ENCODE peak calls at places on chromosomes 3 and 15, in eight cellular contexts. One of them, this sample, is unnamed.

GRCh38 chr3:46496745-46497555 is 826 bp upstream of the RTP3 start:
- DNase-seq in suprapubic skin: no peak
- DNase-seq in HepG2: no peak
- DNase-seq in upper lobe of left lung: no peak
- DNase-seq in left lung: no peak
- DNase-seq in effector memory CD4-positive, alpha-beta T cell: peak; percentile 15
- DNase-seq in fibroblast of lung: peak; percentile 20
- DNase-seq in spleen: no peak
- DNase-seq in this sample: peak; percentile 24

GRCh38 chr3:9986230-9986725 is 363 bp downstream of the EMC3 start:
- DNase-seq in suprapubic skin: no peak
- DNase-seq in HepG2: no peak
- DNase-seq in spleen: no peak
- DNase-seq in left lung: no peak
- DNase-seq in effector memory CD4-positive, alpha-beta T cell: no peak
- DNase-seq in upper lobe of left lung: no peak
- DNase-seq in fibroblast of lung: no peak
- DNase-seq in this sample: no peak

GRCh38 chr3:6468589-6468988 is 392.3 kb upstream of the GRM7 start:
- DNase-seq in HepG2: no peak
- DNase-seq in spleen: no peak
- DNase-seq in suprapubic skin: no peak
- DNase-seq in fibroblast of lung: no peak
- DNase-seq in left lung: peak; percentile 11
- DNase-seq in effector memory CD4-positive, alpha-beta T cell: no peak
- DNase-seq in upper lobe of left lung: no peak
- DNase-seq in this sample: no peak

GRCh38 chr3:168248383-168249047 is 152.8 kb upstream of the GOLIM4 start:
- DNase-seq in fibroblast of lung: peak; percentile 58
- DNase-seq in HepG2: no peak
- DNase-seq in effector memory CD4-positive, alpha-beta T cell: no peak
- DNase-seq in suprapubic skin: no peak
- DNase-seq in upper lobe of left lung: peak; percentile 79
- DNase-seq in left lung: peak; percentile 82
- DNase-seq in spleen: peak; percentile 59
- DNase-seq in this sample: no peak

GRCh38 chr15:68511073-68511991 is 67.5 kb upstream of the CORO2B start:
- DNase-seq in HepG2: no peak
- DNase-seq in effector memory CD4-positive, alpha-beta T cell: no peak
- DNase-seq in fibroblast of lung: peak; percentile 48
- DNase-seq in suprapubic skin: peak; percentile 48
- DNase-seq in left lung: no peak
- DNase-seq in spleen: no peak
- DNase-seq in upper lobe of left lung: no peak
- DNase-seq in this sample: no peak

GRCh38 chr3:44125241-44125640 is 116.4 kb upstream of the TOPAZ1 start:
- DNase-seq in fibroblast of lung: peak; percentile 11
- DNase-seq in HepG2: no peak
- DNase-seq in suprapubic skin: no peak
- DNase-seq in upper lobe of left lung: no peak
- DNase-seq in effector memory CD4-positive, alpha-beta T cell: no peak
- DNase-seq in spleen: no peak
- DNase-seq in left lung: no peak
- DNase-seq in this sample: no peak

GRCh38 chr3:109275702-109276293 is 40.5 kb downstream of the DPPA2 start:
- DNase-seq in spleen: no peak
- DNase-seq in fibroblast of lung: peak; percentile 65
- DNase-seq in suprapubic skin: no peak
- DNase-seq in upper lobe of left lung: no peak
- DNase-seq in left lung: no peak
- DNase-seq in effector memory CD4-positive, alpha-beta T cell: no peak
- DNase-seq in HepG2: peak; percentile 42
- DNase-seq in this sample: no peak

GRCh38 chr3:140834266-140835037 is 107.2 kb upstream of the SLC25A36 start:
- DNase-seq in fibroblast of lung: no peak
- DNase-seq in spleen: no peak
- DNase-seq in HepG2: no peak
- DNase-seq in effector memory CD4-positive, alpha-beta T cell: no peak
- DNase-seq in suprapubic skin: no peak
- DNase-seq in upper lobe of left lung: no peak
- DNase-seq in left lung: no peak
- DNase-seq in this sample: no peak

GRCh38 chr3:69032137-69032536 is 18.7 kb upstream of the EOGT start:
- DNase-seq in upper lobe of left lung: no peak
- DNase-seq in effector memory CD4-positive, alpha-beta T cell: no peak
- DNase-seq in HepG2: no peak
- DNase-seq in left lung: no peak
- DNase-seq in fibroblast of lung: no peak
- DNase-seq in suprapubic skin: no peak
- DNase-seq in spleen: no peak
- DNase-seq in this sample: no peak

GRCh38 chr3:106829206-106829605 is 548.0 kb upstream of the CCDC54 start:
- DNase-seq in HepG2: no peak
- DNase-seq in suprapubic skin: no peak
- DNase-seq in fibroblast of lung: no peak
- DNase-seq in spleen: no peak
- DNase-seq in upper lobe of left lung: no peak
- DNase-seq in left lung: no peak
- DNase-seq in effector memory CD4-positive, alpha-beta T cell: no peak
- DNase-seq in this sample: no peak

GRCh38 chr3:132486086-132486485 is 68.8 kb downstream of the DNAJC13 start:
- DNase-seq in suprapubic skin: no peak
- DNase-seq in effector memory CD4-positive, alpha-beta T cell: no peak
- DNase-seq in upper lobe of left lung: no peak
- DNase-seq in HepG2: no peak
- DNase-seq in spleen: no peak
- DNase-seq in fibroblast of lung: peak; percentile 83
- DNase-seq in left lung: no peak
- DNase-seq in this sample: no peak

GRCh38 chr15:64466408-64467116 is 6.2 kb downstream of the ZNF609 start:
- DNase-seq in left lung: no peak
- DNase-seq in spleen: no peak
- DNase-seq in fibroblast of lung: no peak
- DNase-seq in upper lobe of left lung: no peak
- DNase-seq in HepG2: no peak
- DNase-seq in suprapubic skin: no peak
- DNase-seq in effector memory CD4-positive, alpha-beta T cell: no peak
- DNase-seq in this sample: no peak

GRCh38 chr15:66831801-66832390 is 129.9 kb downstream of the SMAD6 start:
- DNase-seq in upper lobe of left lung: peak; percentile 38
- DNase-seq in effector memory CD4-positive, alpha-beta T cell: no peak
- DNase-seq in left lung: no peak
- DNase-seq in fibroblast of lung: no peak
- DNase-seq in spleen: peak; percentile 60
- DNase-seq in suprapubic skin: peak; percentile 44
- DNase-seq in HepG2: no peak
- DNase-seq in this sample: no peak

GRCh38 chr15:73950479-73951043 is 24.3 kb downstream of the LOXL1 start:
- DNase-seq in left lung: no peak
- DNase-seq in fibroblast of lung: no peak
- DNase-seq in HepG2: no peak
- DNase-seq in upper lobe of left lung: no peak
- DNase-seq in suprapubic skin: no peak
- DNase-seq in effector memory CD4-positive, alpha-beta T cell: no peak
- DNase-seq in spleen: peak; percentile 56
- DNase-seq in this sample: no peak

GRCh38 chr15:96350321-96350720 is 19.8 kb downstream of the NR2F2 start:
- DNase-seq in upper lobe of left lung: no peak
- DNase-seq in effector memory CD4-positive, alpha-beta T cell: no peak
- DNase-seq in spleen: no peak
- DNase-seq in left lung: no peak
- DNase-seq in suprapubic skin: no peak
- DNase-seq in fibroblast of lung: no peak
- DNase-seq in HepG2: no peak
- DNase-seq in this sample: no peak

GRCh38 chr3:29281265-29282228 is 676 bp downstream of the RBMS3 start:
- DNase-seq in fibroblast of lung: peak; percentile 67
- DNase-seq in upper lobe of left lung: no peak
- DNase-seq in HepG2: no peak
- DNase-seq in left lung: no peak
- DNase-seq in effector memory CD4-positive, alpha-beta T cell: no peak
- DNase-seq in spleen: no peak
- DNase-seq in suprapubic skin: no peak
- DNase-seq in this sample: no peak

GRCh38 chr3:172143739-172144497 is 104.5 kb downstream of the FNDC3B start:
- DNase-seq in suprapubic skin: no peak
- DNase-seq in effector memory CD4-positive, alpha-beta T cell: no peak
- DNase-seq in upper lobe of left lung: no peak
- DNase-seq in fibroblast of lung: no peak
- DNase-seq in spleen: no peak
- DNase-seq in HepG2: no peak
- DNase-seq in left lung: no peak
- DNase-seq in this sample: no peak

GRCh38 chr3:74267583-74268184 is 346.8 kb downstream of the CNTN3 start:
- DNase-seq in spleen: no peak
- DNase-seq in left lung: no peak
- DNase-seq in effector memory CD4-positive, alpha-beta T cell: no peak
- DNase-seq in fibroblast of lung: peak; percentile 81
- DNase-seq in upper lobe of left lung: no peak
- DNase-seq in HepG2: peak; percentile 40
- DNase-seq in suprapubic skin: no peak
- DNase-seq in this sample: no peak

GRCh38 chr3:165503346-165503745 is 307.2 kb upstream of the SLITRK3 start:
- DNase-seq in effector memory CD4-positive, alpha-beta T cell: no peak
- DNase-seq in spleen: no peak
- DNase-seq in HepG2: no peak
- DNase-seq in fibroblast of lung: no peak
- DNase-seq in upper lobe of left lung: no peak
- DNase-seq in suprapubic skin: no peak
- DNase-seq in left lung: no peak
- DNase-seq in this sample: no peak

GRCh38 chr3:62318752-62319569 is 54.4 kb downstream of the FEZF2 start:
- DNase-seq in upper lobe of left lung: peak; percentile 98
- DNase-seq in spleen: peak; percentile 88
- DNase-seq in suprapubic skin: peak; percentile 90
- DNase-seq in effector memory CD4-positive, alpha-beta T cell: peak; percentile 32
- DNase-seq in HepG2: peak; percentile 3
- DNase-seq in left lung: peak; percentile 90
- DNase-seq in fibroblast of lung: peak; percentile 86
- DNase-seq in this sample: peak; percentile 43

GRCh38 chr3:41260063-41260450 is 60.8 kb downstream of the CTNNB1 start:
- DNase-seq in fibroblast of lung: no peak
- DNase-seq in upper lobe of left lung: no peak
- DNase-seq in suprapubic skin: no peak
- DNase-seq in effector memory CD4-positive, alpha-beta T cell: no peak
- DNase-seq in left lung: no peak
- DNase-seq in HepG2: no peak
- DNase-seq in spleen: no peak
- DNase-seq in this sample: no peak

GRCh38 chr3:41265011-41265545 is 65.8 kb downstream of the CTNNB1 start:
- DNase-seq in effector memory CD4-positive, alpha-beta T cell: no peak
- DNase-seq in upper lobe of left lung: peak; percentile 54
- DNase-seq in spleen: no peak
- DNase-seq in left lung: peak; percentile 63
- DNase-seq in HepG2: no peak
- DNase-seq in suprapubic skin: no peak
- DNase-seq in fibroblast of lung: peak; percentile 61
- DNase-seq in this sample: no peak

GRCh38 chr3:41267975-41268640 is 68.8 kb downstream of the CTNNB1 start:
- DNase-seq in suprapubic skin: no peak
- DNase-seq in spleen: no peak
- DNase-seq in upper lobe of left lung: no peak
- DNase-seq in left lung: no peak
- DNase-seq in effector memory CD4-positive, alpha-beta T cell: no peak
- DNase-seq in fibroblast of lung: peak; percentile 96
- DNase-seq in HepG2: peak; percentile 96
- DNase-seq in this sample: no peak

GRCh38 chr3:41265823-41266273 is 66.5 kb downstream of the CTNNB1 start:
- DNase-seq in left lung: no peak
- DNase-seq in fibroblast of lung: peak; percentile 74
- DNase-seq in HepG2: peak; percentile 96
- DNase-seq in effector memory CD4-positive, alpha-beta T cell: no peak
- DNase-seq in spleen: no peak
- DNase-seq in suprapubic skin: no peak
- DNase-seq in upper lobe of left lung: no peak
- DNase-seq in this sample: no peak
- H3K27ac ChIP-seq in left lung: no peak overlapping the region
- H3K27ac ChIP-seq in fibroblast of lung: no peak overlapping the region
- H3K27ac ChIP-seq in HepG2: peak overlapping the region; percentile 81
- H3K27ac ChIP-seq in effector memory CD4-positive, alpha-beta T cell: no peak overlapping the region
- H3K27ac ChIP-seq in spleen: no peak overlapping the region
- H3K27ac ChIP-seq in suprapubic skin: no peak overlapping the region
- H3K27ac ChIP-seq in upper lobe of left lung: no peak overlapping the region
- H3K27ac ChIP-seq in this sample: no peak overlapping the region

GRCh38 chr15:98673133-98673532 is 24.8 kb downstream of the IGF1R start:
- DNase-seq in fibroblast of lung: no peak
- DNase-seq in effector memory CD4-positive, alpha-beta T cell: no peak
- DNase-seq in upper lobe of left lung: no peak
- DNase-seq in HepG2: peak; percentile 43
- DNase-seq in left lung: no peak
- DNase-seq in suprapubic skin: no peak
- DNase-seq in spleen: no peak
- DNase-seq in this sample: no peak
- H3K4me1 ChIP-seq in fibroblast of lung: peaks cover 30% of the 10 kb centered on the region
- H3K4me1 ChIP-seq in effector memory CD4-positive, alpha-beta T cell: no peaks in the 10 kb centered on the region
- H3K4me1 ChIP-seq in upper lobe of left lung: peaks cover 20% of the 10 kb centered on the region
- H3K4me1 ChIP-seq in HepG2: peaks cover 97% of the 10 kb centered on the region
- H3K4me1 ChIP-seq in left lung: peaks cover 11% of the 10 kb centered on the region
- H3K4me1 ChIP-seq in suprapubic skin: peaks cover 47% of the 10 kb centered on the region
- H3K4me1 ChIP-seq in spleen: peaks cover 26% of the 10 kb centered on the region
- H3K4me1 ChIP-seq in this sample: peaks cover 30% of the 10 kb centered on the region

GRCh38 chr15:34865531-34865930 is 70.2 kb upstream of the ACTC1 start:
- DNase-seq in spleen: no peak
- DNase-seq in upper lobe of left lung: no peak
- DNase-seq in suprapubic skin: no peak
- DNase-seq in left lung: no peak
- DNase-seq in fibroblast of lung: no peak
- DNase-seq in effector memory CD4-positive, alpha-beta T cell: no peak
- DNase-seq in HepG2: no peak
- DNase-seq in this sample: no peak
- H3K36me3 ChIP-seq in spleen: peaks cover 69% of the 10 kb centered on the region
- H3K36me3 ChIP-seq in upper lobe of left lung: no peaks in the 10 kb centered on the region
- H3K36me3 ChIP-seq in suprapubic skin: peaks cover 66% of the 10 kb centered on the region
- H3K36me3 ChIP-seq in left lung: no peaks in the 10 kb centered on the region
- H3K36me3 ChIP-seq in fibroblast of lung: peaks cover 4% of the 10 kb centered on the region
- H3K36me3 ChIP-seq in effector memory CD4-positive, alpha-beta T cell: peaks cover 53% of the 10 kb centered on the region
- H3K36me3 ChIP-seq in HepG2: peaks cover 14% of the 10 kb centered on the region
- H3K36me3 ChIP-seq in this sample: peaks cover 28% of the 10 kb centered on the region

GRCh38 chr15:77063249-77063648 is 7.7 kb downstream of the TSPAN3 start:
- DNase-seq in spleen: no peak
- DNase-seq in fibroblast of lung: no peak
- DNase-seq in left lung: no peak
- DNase-seq in effector memory CD4-positive, alpha-beta T cell: no peak
- DNase-seq in HepG2: no peak
- DNase-seq in upper lobe of left lung: no peak
- DNase-seq in suprapubic skin: no peak
- DNase-seq in this sample: no peak

GRCh38 chr15:77058468-77058867 is 12.4 kb downstream of the TSPAN3 start:
- DNase-seq in suprapubic skin: no peak
- DNase-seq in HepG2: no peak
- DNase-seq in effector memory CD4-positive, alpha-beta T cell: no peak
- DNase-seq in spleen: no peak
- DNase-seq in upper lobe of left lung: no peak
- DNase-seq in left lung: no peak
- DNase-seq in fibroblast of lung: no peak
- DNase-seq in this sample: no peak

GRCh38 chr15:77059761-77060345 is 11.1 kb downstream of the TSPAN3 start:
- DNase-seq in upper lobe of left lung: no peak
- DNase-seq in HepG2: no peak
- DNase-seq in suprapubic skin: no peak
- DNase-seq in effector memory CD4-positive, alpha-beta T cell: no peak
- DNase-seq in left lung: no peak
- DNase-seq in spleen: no peak
- DNase-seq in fibroblast of lung: peak; percentile 44
- DNase-seq in this sample: no peak

GRCh38 chr15:77057650-77058049 is 13.3 kb downstream of the TSPAN3 start:
- DNase-seq in HepG2: no peak
- DNase-seq in effector memory CD4-positive, alpha-beta T cell: no peak
- DNase-seq in left lung: no peak
- DNase-seq in upper lobe of left lung: no peak
- DNase-seq in spleen: no peak
- DNase-seq in suprapubic skin: no peak
- DNase-seq in fibroblast of lung: no peak
- DNase-seq in this sample: no peak

GRCh38 chr15:77060560-77060959 is 10.3 kb downstream of the TSPAN3 start:
- DNase-seq in fibroblast of lung: peak; percentile 79
- DNase-seq in HepG2: no peak
- DNase-seq in spleen: no peak
- DNase-seq in effector memory CD4-positive, alpha-beta T cell: no peak
- DNase-seq in left lung: no peak
- DNase-seq in suprapubic skin: no peak
- DNase-seq in upper lobe of left lung: no peak
- DNase-seq in this sample: no peak
- H3K27ac ChIP-seq in fibroblast of lung: no peak overlapping the region
- H3K27ac ChIP-seq in HepG2: no peak overlapping the region
- H3K27ac ChIP-seq in spleen: peak overlapping the region; percentile 37
- H3K27ac ChIP-seq in effector memory CD4-positive, alpha-beta T cell: no peak overlapping the region
- H3K27ac ChIP-seq in left lung: peak overlapping the region; percentile 67
- H3K27ac ChIP-seq in suprapubic skin: peak overlapping the region; percentile 7
- H3K27ac ChIP-seq in upper lobe of left lung: no peak overlapping the region
- H3K27ac ChIP-seq in this sample: no peak overlapping the region

This sample was measured in CD8-positive, alpha-beta memory T cell.